ENCODE peak calls at places on chromosomes 11 and 22, in five cellular contexts. One of them, this sample, is unnamed. For H3K9me3 and H3K4me1, the result is how much of the 10 kb centered on the place peaks cover.

GRCh38 chr11:64569300-64569970 is 21.6 kb upstream of the SLC22A12 start:
- DNase-seq in Peyer's patch: no peak
- DNase-seq in tibial artery: peak
- DNase-seq in endothelial cell of umbilical vein: no peak
- DNase-seq in heart right ventricle: no peak
- DNase-seq in this sample: no peak

GRCh38 chr11:115164774-115165173 is 339.4 kb downstream of the CADM1 start:
- DNase-seq in heart right ventricle: no peak
- DNase-seq in Peyer's patch: no peak
- DNase-seq in endothelial cell of umbilical vein: no peak
- DNase-seq in tibial artery: no peak
- DNase-seq in this sample: no peak

GRCh38 chr11:17490232-17490631 is 13.6 kb upstream of the ABCC8 start:
- DNase-seq in tibial artery: no peak
- DNase-seq in Peyer's patch: no peak
- DNase-seq in endothelial cell of umbilical vein: no peak
- DNase-seq in heart right ventricle: no peak
- DNase-seq in this sample: no peak

GRCh38 chr11:88402192-88402715 is 64.7 kb upstream of the CTSC start:
- DNase-seq in endothelial cell of umbilical vein: peak
- DNase-seq in tibial artery: no peak
- DNase-seq in Peyer's patch: no peak
- DNase-seq in heart right ventricle: no peak
- DNase-seq in this sample: no peak

GRCh38 chr11:46039990-46040389 is 81.3 kb downstream of the PHF21A start:
- DNase-seq in Peyer's patch: no peak
- DNase-seq in heart right ventricle: no peak
- DNase-seq in tibial artery: no peak
- DNase-seq in endothelial cell of umbilical vein: no peak
- DNase-seq in this sample: no peak

GRCh38 chr11:22828373-22828772 is 1.2 kb downstream of the SVIP start:
- DNase-seq in tibial artery: no peak
- DNase-seq in endothelial cell of umbilical vein: no peak
- DNase-seq in Peyer's patch: no peak
- DNase-seq in heart right ventricle: no peak
- DNase-seq in this sample: no peak

GRCh38 chr22:39535302-39535805 is 2.8 kb upstream of the RPS19BP1 start:
- DNase-seq in heart right ventricle: no peak
- DNase-seq in endothelial cell of umbilical vein: no peak
- DNase-seq in tibial artery: no peak
- DNase-seq in Peyer's patch: no peak
- DNase-seq in this sample: no peak

GRCh38 chr11:32895471-32895870 is 2.9 kb downstream of the QSER1 start:
- DNase-seq in heart right ventricle: no peak
- DNase-seq in endothelial cell of umbilical vein: no peak
- DNase-seq in Peyer's patch: no peak
- DNase-seq in tibial artery: no peak
- DNase-seq in this sample: no peak

GRCh38 chr11:72125956-72126355 is 9.6 kb upstream of the FOLR3 start:
- DNase-seq in heart right ventricle: no peak
- DNase-seq in endothelial cell of umbilical vein: no peak
- DNase-seq in tibial artery: no peak
- DNase-seq in Peyer's patch: no peak
- DNase-seq in this sample: no peak
- H3K9me3 ChIP-seq in heart right ventricle: under half
- H3K9me3 ChIP-seq in endothelial cell of umbilical vein: under half
- H3K9me3 ChIP-seq in tibial artery: under half
- H3K9me3 ChIP-seq in Peyer's patch: under half
- H3K9me3 ChIP-seq in this sample: under half

GRCh38 chr22:21862386-21863242 is 4.8 kb downstream of the MAPK1 start:
- DNase-seq in Peyer's patch: no peak
- DNase-seq in endothelial cell of umbilical vein: no peak
- DNase-seq in tibial artery: no peak
- DNase-seq in heart right ventricle: no peak
- DNase-seq in this sample: no peak

GRCh38 chr22:21861290-21861848 is 6.1 kb downstream of the MAPK1 start:
- DNase-seq in endothelial cell of umbilical vein: no peak
- DNase-seq in tibial artery: no peak
- DNase-seq in heart right ventricle: no peak
- DNase-seq in Peyer's patch: no peak
- DNase-seq in this sample: no peak

GRCh38 chr22:21861856-21862255 is 5.6 kb downstream of the MAPK1 start:
- DNase-seq in tibial artery: no peak
- DNase-seq in Peyer's patch: no peak
- DNase-seq in endothelial cell of umbilical vein: no peak
- DNase-seq in heart right ventricle: no peak
- DNase-seq in this sample: no peak

GRCh38 chr22:21858025-21858764 is 9.2 kb downstream of the MAPK1 start:
- DNase-seq in heart right ventricle: no peak
- DNase-seq in endothelial cell of umbilical vein: no peak
- DNase-seq in tibial artery: no peak
- DNase-seq in Peyer's patch: no peak
- DNase-seq in this sample: no peak

DNA sequence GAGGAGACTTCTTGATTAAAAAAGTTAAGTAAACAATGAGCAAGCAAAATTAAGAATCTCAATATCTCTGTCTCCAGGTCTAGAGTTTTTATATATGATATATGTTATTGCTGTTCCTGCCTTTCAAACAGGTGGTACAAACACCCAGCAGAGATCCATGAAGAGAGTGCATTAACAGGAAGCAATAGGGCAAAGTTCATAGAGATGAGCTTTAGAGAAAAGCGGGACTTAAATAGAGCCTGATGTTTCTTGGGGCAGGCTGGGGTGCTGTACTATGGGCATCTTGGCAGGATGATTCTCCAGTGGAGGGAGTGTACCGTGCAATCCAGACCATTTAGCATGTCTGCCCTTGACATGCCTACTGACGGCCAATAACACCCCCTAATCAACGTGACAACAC is 6.8 kb downstream of the MAPK1 start:
- DNase-seq in Peyer's patch: no peak
- DNase-seq in heart right ventricle: no peak
- DNase-seq in endothelial cell of umbilical vein: no peak
- DNase-seq in tibial artery: no peak
- DNase-seq in this sample: no peak
- H3K4me1 ChIP-seq in Peyer's patch: under half
- H3K4me1 ChIP-seq in heart right ventricle: half or more
- H3K4me1 ChIP-seq in endothelial cell of umbilical vein: under half
- H3K4me1 ChIP-seq in tibial artery: half or more
- H3K4me1 ChIP-seq in this sample: under half

GRCh38 chr11:73759520-73760065 is 1.3 kb downstream of the RAB6A start:
- DNase-seq in Peyer's patch: no peak
- DNase-seq in heart right ventricle: no peak
- DNase-seq in endothelial cell of umbilical vein: peak
- DNase-seq in tibial artery: no peak
- DNase-seq in this sample: no peak
- TF ChIP-seq CTCF in Peyer's patch: peak
- TF ChIP-seq CTCF in heart right ventricle: no peak
- TF ChIP-seq CTCF in endothelial cell of umbilical vein: no peak
- TF ChIP-seq CTCF in tibial artery: no peak
- TF ChIP-seq CTCF in this sample: no peak

GRCh38 chr11:2649848-2650247 is 49.9 kb downstream of the KCNQ1OT1 start:
- DNase-seq in endothelial cell of umbilical vein: no peak
- DNase-seq in Peyer's patch: no peak
- DNase-seq in tibial artery: no peak
- DNase-seq in heart right ventricle: no peak
- DNase-seq in this sample: no peak

GRCh38 chr11:2652362-2652761 is 47.4 kb downstream of the KCNQ1OT1 start:
- DNase-seq in tibial artery: no peak
- DNase-seq in endothelial cell of umbilical vein: no peak
- DNase-seq in heart right ventricle: no peak
- DNase-seq in Peyer's patch: no peak
- DNase-seq in this sample: no peak

GRCh38 chr11:2650343-2650867 is 49.4 kb downstream of the KCNQ1OT1 start:
- DNase-seq in heart right ventricle: no peak
- DNase-seq in Peyer's patch: no peak
- DNase-seq in endothelial cell of umbilical vein: no peak
- DNase-seq in tibial artery: no peak
- DNase-seq in this sample: no peak

GRCh38 chr11:2651826-2652237 is 48.0 kb downstream of the KCNQ1OT1 start:
- DNase-seq in heart right ventricle: no peak
- DNase-seq in Peyer's patch: no peak
- DNase-seq in tibial artery: no peak
- DNase-seq in endothelial cell of umbilical vein: no peak
- DNase-seq in this sample: no peak

GRCh38 chr11:2651054-2651617 is 48.7 kb downstream of the KCNQ1OT1 start:
- DNase-seq in endothelial cell of umbilical vein: no peak
- DNase-seq in tibial artery: no peak
- DNase-seq in heart right ventricle: no peak
- DNase-seq in Peyer's patch: no peak
- DNase-seq in this sample: no peak
- H3K9me3 ChIP-seq in endothelial cell of umbilical vein: under half
- H3K9me3 ChIP-seq in tibial artery: under half
- H3K9me3 ChIP-seq in heart right ventricle: under half
- H3K9me3 ChIP-seq in Peyer's patch: under half
- H3K9me3 ChIP-seq in this sample: under half

GRCh38 chr11:19920982-19921381 is 208.3 kb downstream of the NAV2 start:
- DNase-seq in tibial artery: no peak
- DNase-seq in heart right ventricle: no peak
- DNase-seq in endothelial cell of umbilical vein: no peak
- DNase-seq in Peyer's patch: no peak
- DNase-seq in this sample: no peak

GRCh38 chr11:19917069-19917468 is 204.4 kb downstream of the NAV2 start:
- DNase-seq in Peyer's patch: no peak
- DNase-seq in tibial artery: no peak
- DNase-seq in heart right ventricle: no peak
- DNase-seq in endothelial cell of umbilical vein: no peak
- DNase-seq in this sample: no peak

GRCh38 chr11:19921976-19922688 is 209.5 kb downstream of the NAV2 start:
- DNase-seq in endothelial cell of umbilical vein: no peak
- DNase-seq in tibial artery: no peak
- DNase-seq in heart right ventricle: no peak
- DNase-seq in Peyer's patch: no peak
- DNase-seq in this sample: no peak

GRCh38 chr11:19918302-19919049 is 205.8 kb downstream of the NAV2 start:
- DNase-seq in tibial artery: no peak
- DNase-seq in endothelial cell of umbilical vein: no peak
- DNase-seq in Peyer's patch: no peak
- DNase-seq in heart right ventricle: no peak
- DNase-seq in this sample: no peak

GRCh38 chr11:19919050-19919561 is 206.5 kb downstream of the NAV2 start:
- DNase-seq in tibial artery: peak
- DNase-seq in heart right ventricle: peak
- DNase-seq in Peyer's patch: no peak
- DNase-seq in endothelial cell of umbilical vein: peak
- DNase-seq in this sample: peak
- H3K4me1 ChIP-seq in tibial artery: half or more
- H3K4me1 ChIP-seq in heart right ventricle: under half
- H3K4me1 ChIP-seq in Peyer's patch: under half
- H3K4me1 ChIP-seq in endothelial cell of umbilical vein: under half
- H3K4me1 ChIP-seq in this sample: under half

This sample was measured in right lobe of liver.